ENCODE peak calls at places on chromosomes 6 and 20, in six cellular contexts. One of them, this sample, is unnamed.

GRCh38 chr20:39289316-39289715 is 327.2 kb downstream of the DHX35 start:
- DNase-seq in choroid plexus epithelial cell: no peak
- DNase-seq in suprapubic skin: no peak
- DNase-seq in AG09309: no peak
- DNase-seq in right lobe of liver: no peak
- DNase-seq in fibroblast of mammary gland: no peak
- DNase-seq in this sample: no peak

GRCh38 chr6:114063956-114064355 is 93.0 kb upstream of the HDAC2 start:
- DNase-seq in right lobe of liver: no peak
- DNase-seq in choroid plexus epithelial cell: peak
- DNase-seq in fibroblast of mammary gland: no peak
- DNase-seq in AG09309: no peak
- DNase-seq in suprapubic skin: no peak
- DNase-seq in this sample: no peak

GRCh38 chr6:147009358-147009757 is 194.9 kb upstream of the STXBP5 start:
- DNase-seq in choroid plexus epithelial cell: no peak
- DNase-seq in right lobe of liver: no peak
- DNase-seq in AG09309: no peak
- DNase-seq in suprapubic skin: no peak
- DNase-seq in fibroblast of mammary gland: no peak
- DNase-seq in this sample: no peak

GRCh38 chr20:37389241-37389747 is 43.4 kb downstream of the SRC start:
- DNase-seq in fibroblast of mammary gland: no peak
- DNase-seq in right lobe of liver: peak
- DNase-seq in AG09309: no peak
- DNase-seq in suprapubic skin: peak
- DNase-seq in choroid plexus epithelial cell: no peak
- DNase-seq in this sample: no peak

GRCh38 chr20:58584881-58585752 is 66.0 kb upstream of the STX16 start:
- DNase-seq in AG09309: no peak
- DNase-seq in suprapubic skin: peak
- DNase-seq in right lobe of liver: no peak
- DNase-seq in choroid plexus epithelial cell: peak
- DNase-seq in fibroblast of mammary gland: peak
- DNase-seq in this sample: no peak

GRCh38 chr6:147372806-147373205 is 135.7 kb upstream of the SAMD5 start:
- DNase-seq in AG09309: no peak
- DNase-seq in right lobe of liver: no peak
- DNase-seq in suprapubic skin: no peak
- DNase-seq in choroid plexus epithelial cell: no peak
- DNase-seq in fibroblast of mammary gland: no peak
- DNase-seq in this sample: no peak

GRCh38 chr6:154614101-154614500 is 103.6 kb upstream of the CNKSR3 start:
- DNase-seq in AG09309: no peak
- DNase-seq in right lobe of liver: no peak
- DNase-seq in suprapubic skin: no peak
- DNase-seq in fibroblast of mammary gland: peak
- DNase-seq in choroid plexus epithelial cell: peak
- DNase-seq in this sample: no peak

GRCh38 chr20:13301596-13301995 is 80.5 kb downstream of the ISM1 start:
- DNase-seq in suprapubic skin: no peak
- DNase-seq in right lobe of liver: no peak
- DNase-seq in fibroblast of mammary gland: no peak
- DNase-seq in AG09309: no peak
- DNase-seq in choroid plexus epithelial cell: no peak
- DNase-seq in this sample: no peak

GRCh38 chr6:32973144-32973854 is 4.9 kb downstream of the BRD2 start:
- DNase-seq in choroid plexus epithelial cell: peak
- DNase-seq in suprapubic skin: no peak
- DNase-seq in AG09309: no peak
- DNase-seq in right lobe of liver: peak
- DNase-seq in fibroblast of mammary gland: no peak
- DNase-seq in this sample: no peak

GRCh38 chr20:32544893-32545840 is 40.0 kb downstream of the NOL4L start:
- DNase-seq in fibroblast of mammary gland: no peak
- DNase-seq in AG09309: no peak
- DNase-seq in choroid plexus epithelial cell: no peak
- DNase-seq in right lobe of liver: peak
- DNase-seq in suprapubic skin: no peak
- DNase-seq in this sample: no peak

GRCh38 chr6:20946037-20946436 is 411.8 kb downstream of the CDKAL1 start:
- DNase-seq in AG09309: no peak
- DNase-seq in right lobe of liver: no peak
- DNase-seq in fibroblast of mammary gland: peak
- DNase-seq in choroid plexus epithelial cell: peak
- DNase-seq in suprapubic skin: no peak
- DNase-seq in this sample: no peak

GRCh38 chr6:105545947-105546710 is 143.2 kb upstream of the PREP start:
- DNase-seq in choroid plexus epithelial cell: peak
- DNase-seq in AG09309: peak
- DNase-seq in fibroblast of mammary gland: peak
- DNase-seq in right lobe of liver: no peak
- DNase-seq in suprapubic skin: no peak
- DNase-seq in this sample: peak

GRCh38 chr20:4195499-4195898 is 180.1 kb upstream of the RNF24 start:
- DNase-seq in suprapubic skin: no peak
- DNase-seq in right lobe of liver: no peak
- DNase-seq in choroid plexus epithelial cell: peak
- DNase-seq in AG09309: no peak
- DNase-seq in fibroblast of mammary gland: peak
- DNase-seq in this sample: no peak

GRCh38 chr20:59628171-59628570 is 23.8 kb downstream of the PHACTR3 start:
- DNase-seq in suprapubic skin: no peak
- DNase-seq in AG09309: no peak
- DNase-seq in right lobe of liver: no peak
- DNase-seq in fibroblast of mammary gland: no peak
- DNase-seq in choroid plexus epithelial cell: no peak
- DNase-seq in this sample: no peak

GRCh38 chr6:46862381-46862780 is 59.4 kb downstream of the ADGRF5 start:
- DNase-seq in right lobe of liver: no peak
- DNase-seq in AG09309: no peak
- DNase-seq in choroid plexus epithelial cell: no peak
- DNase-seq in fibroblast of mammary gland: no peak
- DNase-seq in suprapubic skin: no peak
- DNase-seq in this sample: no peak

GRCh38 chr6:55388161-55388560 is 60.9 kb downstream of the GFRAL start:
- DNase-seq in right lobe of liver: no peak
- DNase-seq in choroid plexus epithelial cell: peak
- DNase-seq in AG09309: no peak
- DNase-seq in fibroblast of mammary gland: peak
- DNase-seq in suprapubic skin: no peak
- DNase-seq in this sample: no peak

GRCh38 chr6:64483956-64484499 is 848.4 kb downstream of the PHF3 start:
- DNase-seq in AG09309: no peak
- DNase-seq in fibroblast of mammary gland: no peak
- DNase-seq in choroid plexus epithelial cell: no peak
- DNase-seq in suprapubic skin: no peak
- DNase-seq in right lobe of liver: no peak
- DNase-seq in this sample: no peak

GRCh38 chr6:113903666-113904330 is 46.7 kb downstream of the MARCKS start:
- DNase-seq in suprapubic skin: no peak
- DNase-seq in AG09309: peak
- DNase-seq in choroid plexus epithelial cell: peak
- DNase-seq in fibroblast of mammary gland: peak
- DNase-seq in right lobe of liver: no peak
- DNase-seq in this sample: no peak

GRCh38 chr6:170290306-170291128 is at the start of gene DLL1:
- DNase-seq in right lobe of liver: peak
- DNase-seq in suprapubic skin: no peak
- DNase-seq in choroid plexus epithelial cell: peak
- DNase-seq in AG09309: no peak
- DNase-seq in fibroblast of mammary gland: no peak
- DNase-seq in this sample: no peak

GRCh38 chr20:59004763-59005522 is 2.1 kb downstream of the CTSZ start:
- DNase-seq in AG09309: no peak
- DNase-seq in choroid plexus epithelial cell: no peak
- DNase-seq in suprapubic skin: no peak
- DNase-seq in fibroblast of mammary gland: no peak
- DNase-seq in right lobe of liver: peak
- DNase-seq in this sample: no peak

GRCh38 chr6:22413681-22414305 is 117.0 kb upstream of the PRL start:
- DNase-seq in suprapubic skin: no peak
- DNase-seq in fibroblast of mammary gland: peak
- DNase-seq in right lobe of liver: no peak
- DNase-seq in choroid plexus epithelial cell: peak
- DNase-seq in AG09309: no peak
- DNase-seq in this sample: peak

GRCh38 chr6:2970034-2970685 is 1.2 kb downstream of the SERPINB6 start:
- DNase-seq in AG09309: no peak
- DNase-seq in right lobe of liver: no peak
- DNase-seq in choroid plexus epithelial cell: peak
- DNase-seq in fibroblast of mammary gland: no peak
- DNase-seq in suprapubic skin: no peak
- DNase-seq in this sample: no peak

GRCh38 chr6:163491901-163492300 is 77.4 kb downstream of the QKI start:
- DNase-seq in fibroblast of mammary gland: no peak
- DNase-seq in right lobe of liver: no peak
- DNase-seq in suprapubic skin: no peak
- DNase-seq in choroid plexus epithelial cell: no peak
- DNase-seq in AG09309: no peak
- DNase-seq in this sample: no peak

GRCh38 chr6:150194200-150194599 is 51.4 kb downstream of the PPP1R14C start:
- DNase-seq in right lobe of liver: no peak
- DNase-seq in fibroblast of mammary gland: no peak
- DNase-seq in choroid plexus epithelial cell: no peak
- DNase-seq in AG09309: no peak
- DNase-seq in suprapubic skin: no peak
- DNase-seq in this sample: no peak

GRCh38 chr20:58813369-58813768 is 37.3 kb downstream of the GNAS-AS1 start:
- DNase-seq in choroid plexus epithelial cell: no peak
- DNase-seq in fibroblast of mammary gland: no peak
- DNase-seq in AG09309: no peak
- DNase-seq in right lobe of liver: no peak
- DNase-seq in suprapubic skin: no peak
- DNase-seq in this sample: no peak

DNA sequence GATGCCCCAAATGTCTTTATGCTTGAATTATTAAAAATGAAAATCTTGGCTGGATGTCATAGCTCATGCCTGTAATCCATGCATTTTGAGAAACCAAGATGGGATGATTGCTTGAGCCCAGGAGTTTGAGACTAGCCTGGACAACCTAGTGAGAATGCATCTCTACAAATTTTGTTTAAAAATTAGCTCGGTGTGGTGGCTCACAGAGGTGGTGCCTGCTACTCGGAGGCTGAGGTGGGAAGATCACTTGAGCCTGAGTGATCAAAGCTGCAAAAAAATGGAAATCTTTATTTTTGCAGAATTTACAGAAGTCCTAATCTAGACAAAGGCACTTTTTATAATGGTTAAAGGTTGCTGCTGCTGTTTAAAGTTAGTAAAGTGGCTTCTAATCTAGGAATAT is 20.0 kb upstream of the COL19A1 start:
- DNase-seq in right lobe of liver: peak
- DNase-seq in AG09309: no peak
- DNase-seq in choroid plexus epithelial cell: no peak
- DNase-seq in suprapubic skin: no peak
- DNase-seq in fibroblast of mammary gland: no peak
- DNase-seq in this sample: no peak
- TF ChIP-seq CTCF in right lobe of liver: no peak
- TF ChIP-seq CTCF in AG09309: no peak
- TF ChIP-seq CTCF in choroid plexus epithelial cell: no peak
- TF ChIP-seq CTCF in suprapubic skin: no peak
- TF ChIP-seq CTCF in fibroblast of mammary gland: no peak
- TF ChIP-seq CTCF in this sample: no peak

GRCh38 chr6:1609662-1610496 is at the start of gene FOXC1:
- DNase-seq in suprapubic skin: peak
- DNase-seq in choroid plexus epithelial cell: peak
- DNase-seq in AG09309: peak
- DNase-seq in right lobe of liver: peak
- DNase-seq in fibroblast of mammary gland: peak
- DNase-seq in this sample: peak
- H3K4me3 ChIP-seq in suprapubic skin: peak
- H3K4me3 ChIP-seq in choroid plexus epithelial cell: peak
- H3K4me3 ChIP-seq in AG09309: peak
- H3K4me3 ChIP-seq in right lobe of liver: peak
- H3K4me3 ChIP-seq in fibroblast of mammary gland: peak
- H3K4me3 ChIP-seq in this sample: peak

DNA sequence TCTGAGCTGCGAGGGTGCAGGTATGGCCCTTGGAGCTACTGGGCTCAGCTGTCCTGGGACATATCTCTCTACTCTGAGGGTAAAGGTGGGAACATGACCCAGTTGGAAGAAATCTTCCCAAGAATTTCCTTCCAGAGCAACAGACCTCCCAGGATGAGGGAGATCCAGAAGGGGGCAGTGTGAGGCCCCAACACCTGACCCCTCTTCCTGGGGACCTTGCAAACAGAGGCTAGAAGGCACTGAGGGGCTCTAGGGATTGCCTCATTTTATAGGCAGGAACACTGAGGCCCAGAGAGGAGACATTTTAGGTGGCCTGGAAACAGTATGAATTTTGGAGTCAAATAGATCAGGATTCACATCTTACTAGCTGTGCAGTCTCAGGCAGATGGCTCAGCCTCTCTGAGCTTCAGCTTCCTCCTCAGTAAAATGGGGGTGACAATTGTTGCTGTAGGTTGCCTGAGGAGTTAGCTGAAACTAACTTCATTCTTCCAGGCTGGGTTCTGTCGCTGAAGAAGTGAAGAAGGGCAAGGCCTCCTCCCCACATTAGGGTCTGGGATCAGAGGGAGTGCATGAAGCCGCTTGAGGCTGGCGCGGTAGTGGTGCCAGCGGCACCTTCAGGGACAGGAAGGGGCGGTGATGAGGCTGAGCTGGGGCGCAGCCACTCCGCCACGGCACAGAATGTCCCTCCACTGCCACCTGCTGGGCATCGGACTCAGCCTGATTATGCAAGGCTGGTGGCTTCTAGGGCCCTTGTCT is 11.4 kb downstream of the KCNK17 start:
- DNase-seq in choroid plexus epithelial cell: peak
- DNase-seq in suprapubic skin: peak
- DNase-seq in AG09309: no peak
- DNase-seq in fibroblast of mammary gland: peak
- DNase-seq in right lobe of liver: peak
- DNase-seq in this sample: no peak
- TF ChIP-seq CTCF in choroid plexus epithelial cell: peak
- TF ChIP-seq CTCF in suprapubic skin: peak
- TF ChIP-seq CTCF in AG09309: peak
- TF ChIP-seq CTCF in fibroblast of mammary gland: peak
- TF ChIP-seq CTCF in right lobe of liver: peak
- TF ChIP-seq CTCF in this sample: peak

GRCh38 chr6:30129818-30130679 is 5.9 kb upstream of the TRIM40 start:
- DNase-seq in fibroblast of mammary gland: no peak
- DNase-seq in AG09309: no peak
- DNase-seq in choroid plexus epithelial cell: no peak
- DNase-seq in right lobe of liver: no peak
- DNase-seq in suprapubic skin: no peak
- DNase-seq in this sample: no peak

GRCh38 chr6:30124391-30124790 is 11.5 kb upstream of the TRIM31 start:
- DNase-seq in choroid plexus epithelial cell: no peak
- DNase-seq in fibroblast of mammary gland: no peak
- DNase-seq in AG09309: no peak
- DNase-seq in right lobe of liver: no peak
- DNase-seq in suprapubic skin: no peak
- DNase-seq in this sample: no peak

GRCh38 chr6:30130887-30131862 is 4.8 kb upstream of the TRIM40 start:
- DNase-seq in fibroblast of mammary gland: peak
- DNase-seq in AG09309: peak
- DNase-seq in right lobe of liver: no peak
- DNase-seq in suprapubic skin: no peak
- DNase-seq in choroid plexus epithelial cell: peak
- DNase-seq in this sample: peak

GRCh38 chr6:30129270-30129669 is 6.7 kb upstream of the TRIM40 start:
- DNase-seq in fibroblast of mammary gland: no peak
- DNase-seq in suprapubic skin: no peak
- DNase-seq in AG09309: no peak
- DNase-seq in right lobe of liver: no peak
- DNase-seq in choroid plexus epithelial cell: no peak
- DNase-seq in this sample: no peak

GRCh38 chr6:30127238-30128093 is 8.5 kb upstream of the TRIM40 start:
- DNase-seq in suprapubic skin: no peak
- DNase-seq in AG09309: no peak
- DNase-seq in fibroblast of mammary gland: no peak
- DNase-seq in right lobe of liver: no peak
- DNase-seq in choroid plexus epithelial cell: no peak
- DNase-seq in this sample: no peak
- H3K4me3 ChIP-seq in suprapubic skin: peak
- H3K4me3 ChIP-seq in AG09309: no peak
- H3K4me3 ChIP-seq in fibroblast of mammary gland: no peak
- H3K4me3 ChIP-seq in right lobe of liver: no peak
- H3K4me3 ChIP-seq in choroid plexus epithelial cell: no peak
- H3K4me3 ChIP-seq in this sample: no peak

This sample was measured in AG04449.